ENCODE peak calls at places on chromosomes 12 and 14, in eight cellular contexts. Z is naive thymus-derived CD8-positive, alpha-beta T cell; E is kidney tubule cell; H is Caki2; K is SK-N-DZ; N is mesothelial cell of epicardium; R is stimulated activated CD8-positive, alpha-beta memory T cell treated with anti-CD3 and anti-CD28 coated beads, Interleukin-12 subunit alpha, Interleukin-12 subunit beta, amount 100 ng/mL, for 4 hours; V is astrocyte. F is an unnamed sample.

GRCh38 chr12:102539651-102540553 is 59.5 kb upstream of the IGF1 start:
- DNase-seq in R (no peak), Z (no peak), N (no peak), H (peak), V (peak), K (no peak), E (peak), F (peak)

GRCh38 chr12:56836800-56837663 is 73.9 kb downstream of the HSD17B6 start:
- DNase-seq in R (no peak), N (no peak), V (peak), K (no peak), H (no peak), E (peak), Z (no peak), F (peak)

GRCh38 chr12:102811125-102811737 is 105.8 kb downstream of the PAH start:
- DNase-seq in E (peak), Z (no peak), K (peak), H (no peak), N (peak), V (no peak), R (no peak), F (no peak)

GRCh38 chr14:57692671-57693070 is 173.2 kb downstream of the SLC35F4 start:
- DNase-seq in E (peak), R (no peak), N (no peak), V (peak), H (peak), K (peak), Z (no peak), F (peak)

GRCh38 chr14:23589606-23590005 is 11.0 kb upstream of the JPH4 start:
- DNase-seq in K (no peak), E (no peak), Z (no peak), V (no peak), N (no peak), R (no peak), H (no peak), F (no peak)

GRCh38 chr12:78457951-78458350 is 406.6 kb upstream of the SYT1 start:
- DNase-seq in V (peak), H (no peak), R (no peak), Z (no peak), K (no peak), N (no peak), E (peak), F (no peak)

GRCh38 chr12:6178981-6179761 is 21.0 kb upstream of the CD9 start:
- DNase-seq in Z (no peak), K (peak), N (no peak), E (no peak), H (no peak), R (no peak), V (peak), F (peak)

GRCh38 chr14:69101331-69101826 is 51.5 kb downstream of the DCAF5 start:
- DNase-seq in V (peak), N (no peak), H (peak), Z (no peak), R (no peak), K (peak), E (peak), F (peak)

GRCh38 chr12:22755629-22756028 is 130.7 kb downstream of the ETNK1 start:
- DNase-seq in V (no peak), K (no peak), H (no peak), Z (no peak), R (no peak), N (no peak), E (no peak), F (no peak)

GRCh38 chr14:73457050-73457934 is 1.1 kb downstream of the NUMB start:
- DNase-seq in E (peak), H (peak), Z (no peak), V (no peak), N (peak), R (no peak), K (peak), F (peak)

GRCh38 chr12:79826267-79827128 is 108.4 kb downstream of the PPP1R12A start:
- DNase-seq in K (no peak), N (no peak), E (no peak), Z (no peak), R (no peak), H (no peak), V (no peak), F (no peak)

GRCh38 chr12:133129368-133130037 is 571 bp downstream of the ZNF891 start:
- DNase-seq in R (no peak), K (no peak), E (no peak), H (no peak), N (no peak), V (peak), Z (peak), F (no peak)

GRCh38 chr12:108269224-108269623 is 69.9 kb downstream of the CMKLR1 start:
- DNase-seq in H (no peak), E (no peak), Z (no peak), K (no peak), N (no peak), R (no peak), V (no peak), F (no peak)

GRCh38 chr12:64180951-64181350 is 41.1 kb downstream of the KICS2 start:
- DNase-seq in H (peak), V (peak), N (no peak), R (no peak), E (peak), K (no peak), Z (no peak), F (peak)